ENCODE peak calls at places on chromosomes 13 and 19, in nine cellular contexts. One of them, this sample, is unnamed.

GRCh38 chr19:39416626-39417120 is 4.2 kb downstream of the PLEKHG2 start:
- DNase-seq in activated CD8-positive, alpha-beta memory T cell treated with anti-CD3 and anti-CD28 coated beads for 1 hour: no peak
- DNase-seq in NCI-H748 treated with DMSO at 0.1 percent for 48 hours: no peak
- DNase-seq in stimulated activated CD4-positive, alpha-beta T cell treated with anti-CD3 and anti-CD28 coated beads, Interleukin-4, amount 100 ng/mL, for 24 hours: no peak
- DNase-seq in NCI-H1092: no peak
- DNase-seq in stimulated activated CD8-positive, alpha-beta memory T cell treated with anti-CD3 and anti-CD28 coated beads, Interleukin-7, amount 100 ng/mL, for 48 hours: no peak
- DNase-seq in AG08395: no peak
- DNase-seq in lung microvascular endothelial cell: no peak
- DNase-seq in ELF-1: no peak
- DNase-seq in this sample: no peak

GRCh38 chr19:5804516-5805464 is at the start of gene NRTN:
- DNase-seq in activated CD8-positive, alpha-beta memory T cell treated with anti-CD3 and anti-CD28 coated beads for 1 hour: no peak
- DNase-seq in NCI-H748 treated with DMSO at 0.1 percent for 48 hours: no peak
- DNase-seq in stimulated activated CD4-positive, alpha-beta T cell treated with anti-CD3 and anti-CD28 coated beads, Interleukin-4, amount 100 ng/mL, for 24 hours: peak
- DNase-seq in NCI-H1092: no peak
- DNase-seq in stimulated activated CD8-positive, alpha-beta memory T cell treated with anti-CD3 and anti-CD28 coated beads, Interleukin-7, amount 100 ng/mL, for 48 hours: no peak
- DNase-seq in AG08395: no peak
- DNase-seq in lung microvascular endothelial cell: no peak
- DNase-seq in ELF-1: no peak
- DNase-seq in this sample: no peak

GRCh38 chr19:15466851-15467733 is 2.7 kb upstream of the RASAL3 start:
- DNase-seq in activated CD8-positive, alpha-beta memory T cell treated with anti-CD3 and anti-CD28 coated beads for 1 hour: peak
- DNase-seq in NCI-H748 treated with DMSO at 0.1 percent for 48 hours: no peak
- DNase-seq in stimulated activated CD4-positive, alpha-beta T cell treated with anti-CD3 and anti-CD28 coated beads, Interleukin-4, amount 100 ng/mL, for 24 hours: peak
- DNase-seq in NCI-H1092: no peak
- DNase-seq in stimulated activated CD8-positive, alpha-beta memory T cell treated with anti-CD3 and anti-CD28 coated beads, Interleukin-7, amount 100 ng/mL, for 48 hours: no peak
- DNase-seq in AG08395: no peak
- DNase-seq in lung microvascular endothelial cell: peak
- DNase-seq in ELF-1: no peak
- DNase-seq in this sample: peak

GRCh38 chr13:83229574-83230300 is 652.5 kb downstream of the SLITRK1 start:
- DNase-seq in activated CD8-positive, alpha-beta memory T cell treated with anti-CD3 and anti-CD28 coated beads for 1 hour: no peak
- DNase-seq in NCI-H748 treated with DMSO at 0.1 percent for 48 hours: no peak
- DNase-seq in stimulated activated CD4-positive, alpha-beta T cell treated with anti-CD3 and anti-CD28 coated beads, Interleukin-4, amount 100 ng/mL, for 24 hours: no peak
- DNase-seq in NCI-H1092: no peak
- DNase-seq in stimulated activated CD8-positive, alpha-beta memory T cell treated with anti-CD3 and anti-CD28 coated beads, Interleukin-7, amount 100 ng/mL, for 48 hours: no peak
- DNase-seq in AG08395: no peak
- DNase-seq in lung microvascular endothelial cell: no peak
- DNase-seq in ELF-1: no peak
- DNase-seq in this sample: no peak

GRCh38 chr13:44231786-44232516 is 141.7 kb upstream of the SERP2 start:
- DNase-seq in activated CD8-positive, alpha-beta memory T cell treated with anti-CD3 and anti-CD28 coated beads for 1 hour: no peak
- DNase-seq in NCI-H748 treated with DMSO at 0.1 percent for 48 hours: no peak
- DNase-seq in stimulated activated CD4-positive, alpha-beta T cell treated with anti-CD3 and anti-CD28 coated beads, Interleukin-4, amount 100 ng/mL, for 24 hours: no peak
- DNase-seq in NCI-H1092: no peak
- DNase-seq in stimulated activated CD8-positive, alpha-beta memory T cell treated with anti-CD3 and anti-CD28 coated beads, Interleukin-7, amount 100 ng/mL, for 48 hours: no peak
- DNase-seq in AG08395: peak
- DNase-seq in lung microvascular endothelial cell: peak
- DNase-seq in ELF-1: peak
- DNase-seq in this sample: no peak

GRCh38 chr13:113343692-113343968 is 20.3 kb downstream of the GRTP1 start:
- DNase-seq in activated CD8-positive, alpha-beta memory T cell treated with anti-CD3 and anti-CD28 coated beads for 1 hour: no peak
- DNase-seq in NCI-H748 treated with DMSO at 0.1 percent for 48 hours: no peak
- DNase-seq in stimulated activated CD4-positive, alpha-beta T cell treated with anti-CD3 and anti-CD28 coated beads, Interleukin-4, amount 100 ng/mL, for 24 hours: no peak
- DNase-seq in NCI-H1092: no peak
- DNase-seq in stimulated activated CD8-positive, alpha-beta memory T cell treated with anti-CD3 and anti-CD28 coated beads, Interleukin-7, amount 100 ng/mL, for 48 hours: no peak
- DNase-seq in AG08395: no peak
- DNase-seq in lung microvascular endothelial cell: no peak
- DNase-seq in ELF-1: no peak
- DNase-seq in this sample: no peak

GRCh38 chr13:74977498-74977897 is 504.5 kb downstream of the TBC1D4 start:
- DNase-seq in activated CD8-positive, alpha-beta memory T cell treated with anti-CD3 and anti-CD28 coated beads for 1 hour: no peak
- DNase-seq in NCI-H748 treated with DMSO at 0.1 percent for 48 hours: no peak
- DNase-seq in stimulated activated CD4-positive, alpha-beta T cell treated with anti-CD3 and anti-CD28 coated beads, Interleukin-4, amount 100 ng/mL, for 24 hours: no peak
- DNase-seq in NCI-H1092: no peak
- DNase-seq in stimulated activated CD8-positive, alpha-beta memory T cell treated with anti-CD3 and anti-CD28 coated beads, Interleukin-7, amount 100 ng/mL, for 48 hours: no peak
- DNase-seq in AG08395: no peak
- DNase-seq in lung microvascular endothelial cell: no peak
- DNase-seq in ELF-1: no peak
- DNase-seq in this sample: no peak

GRCh38 chr19:37932985-37933953 is 26.3 kb downstream of the SIPA1L3 start:
- DNase-seq in activated CD8-positive, alpha-beta memory T cell treated with anti-CD3 and anti-CD28 coated beads for 1 hour: no peak
- DNase-seq in NCI-H748 treated with DMSO at 0.1 percent for 48 hours: no peak
- DNase-seq in stimulated activated CD4-positive, alpha-beta T cell treated with anti-CD3 and anti-CD28 coated beads, Interleukin-4, amount 100 ng/mL, for 24 hours: no peak
- DNase-seq in NCI-H1092: no peak
- DNase-seq in stimulated activated CD8-positive, alpha-beta memory T cell treated with anti-CD3 and anti-CD28 coated beads, Interleukin-7, amount 100 ng/mL, for 48 hours: no peak
- DNase-seq in AG08395: peak
- DNase-seq in lung microvascular endothelial cell: peak
- DNase-seq in ELF-1: no peak
- DNase-seq in this sample: no peak

GRCh38 chr13:93279982-93280381 is 53.4 kb downstream of the GPC6 start:
- DNase-seq in activated CD8-positive, alpha-beta memory T cell treated with anti-CD3 and anti-CD28 coated beads for 1 hour: no peak
- DNase-seq in NCI-H748 treated with DMSO at 0.1 percent for 48 hours: no peak
- DNase-seq in stimulated activated CD4-positive, alpha-beta T cell treated with anti-CD3 and anti-CD28 coated beads, Interleukin-4, amount 100 ng/mL, for 24 hours: no peak
- DNase-seq in NCI-H1092: no peak
- DNase-seq in stimulated activated CD8-positive, alpha-beta memory T cell treated with anti-CD3 and anti-CD28 coated beads, Interleukin-7, amount 100 ng/mL, for 48 hours: no peak
- DNase-seq in AG08395: no peak
- DNase-seq in lung microvascular endothelial cell: no peak
- DNase-seq in ELF-1: no peak
- DNase-seq in this sample: no peak

GRCh38 chr19:51697169-51697776 is 4.1 kb downstream of the SPACA6 start:
- DNase-seq in activated CD8-positive, alpha-beta memory T cell treated with anti-CD3 and anti-CD28 coated beads for 1 hour: no peak
- DNase-seq in NCI-H748 treated with DMSO at 0.1 percent for 48 hours: no peak
- DNase-seq in stimulated activated CD4-positive, alpha-beta T cell treated with anti-CD3 and anti-CD28 coated beads, Interleukin-4, amount 100 ng/mL, for 24 hours: no peak
- DNase-seq in NCI-H1092: no peak
- DNase-seq in stimulated activated CD8-positive, alpha-beta memory T cell treated with anti-CD3 and anti-CD28 coated beads, Interleukin-7, amount 100 ng/mL, for 48 hours: no peak
- DNase-seq in AG08395: no peak
- DNase-seq in lung microvascular endothelial cell: no peak
- DNase-seq in ELF-1: no peak
- DNase-seq in this sample: no peak

This sample was measured in GM12878.